ENCODE peak calls at places on chromosomes 4 and X, in seven cellular contexts. M is GM13976; O is NCI-H460; D is IMR-90; P is stimulated activated CD4-positive, alpha-beta T cell treated with anti-CD3 and anti-CD28 coated beads, Interleukin-2, amount 100 ng/mL, for 48 hours; K is MM.1S; Q is GM10248. V is an unnamed sample.

GRCh38 chr4:67934628-67935027 is 28.7 kb downstream of the TMPRSS11A start:
- DNase-seq in M (no peak), O (no peak), D (no peak), P (no peak), K (peak; percentile 78), Q (no peak), V (no peak)

GRCh38 chrX:69543572-69543971 is 39.4 kb downstream of the NALF2 start:
- DNase-seq in M (no peak), O (no peak), D (no peak), P (no peak), K (no peak), Q (no peak), V (no peak)

GRCh38 chrX:131187234-131187633 is 101.9 kb downstream of the IGSF1 start:
- DNase-seq in M (no peak), O (no peak), D (no peak), P (no peak), K (no peak), Q (no peak), V (no peak)

GRCh38 chr4:98658287-98659105 is at the start of gene TSPAN5:
- DNase-seq in M (peak; percentile 84), O (peak; percentile 56), D (peak; percentile 67), P (peak; percentile 82), K (peak; percentile 90), Q (peak; percentile 79), V (peak; percentile 77)

GRCh38 chr4:158541506-158541905 is 19.8 kb downstream of the RXFP1 start:
- DNase-seq in M (no peak), O (no peak), D (no peak), P (no peak), K (no peak), Q (no peak), V (no peak)

GRCh38 chr4:150943831-150944230 is 71.3 kb downstream of the LRBA start:
- DNase-seq in M (no peak), O (no peak), D (no peak), P (no peak), K (no peak), Q (no peak), V (no peak)

GRCh38 chr4:111618908-111619307 is 526.3 kb upstream of the FAM241A start:
- DNase-seq in M (no peak), O (no peak), D (peak; percentile 70), P (no peak), K (no peak), Q (no peak), V (peak; percentile 20)

GRCh38 chr4:137417676-137418075 is 114.6 kb downstream of the PCDH18 start:
- DNase-seq in M (no peak), O (no peak), D (peak; percentile 69), P (no peak), K (no peak), Q (no peak), V (peak; percentile 5)

GRCh38 chr4:94508841-94509240 is 57.1 kb downstream of the PDLIM5 start:
- DNase-seq in M (no peak), O (no peak), D (no peak), P (no peak), K (no peak), Q (no peak), V (no peak)

GRCh38 chr4:174314770-174315169 is 31.1 kb downstream of the CEP44 start:
- DNase-seq in M (no peak), O (no peak), D (peak; percentile 65), P (no peak), K (no peak), Q (no peak), V (peak; percentile 80)

GRCh38 chr4:138727704-138728103 is 287.9 kb upstream of the NOCT start:
- DNase-seq in M (no peak), O (no peak), D (peak; percentile 54), P (no peak), K (no peak), Q (no peak), V (peak; percentile 37)

GRCh38 chr4:73446336-73446938 is 10.4 kb downstream of the AFP start:
- DNase-seq in M (peak; percentile 48), O (peak; percentile 54), D (peak; percentile 63), P (no peak), K (peak; percentile 75), Q (peak; percentile 48), V (peak; percentile 43)

GRCh38 chrX:18146954-18147353 is 73.7 kb downstream of the BEND2 start:
- DNase-seq in M (no peak), O (peak; percentile 26), D (peak; percentile 13), P (no peak), K (no peak), Q (no peak), V (no peak)

GRCh38 chrX:40468033-40468979 is 112.5 kb upstream of the ATP6AP2 start:
- DNase-seq in M (peak; percentile 59), O (peak; percentile 17), D (peak; percentile 5), P (peak; percentile 21), K (peak; percentile 45), Q (peak; percentile 51), V (peak; percentile 9)

GRCh38 chr4:148056879-148057278 is 325.0 kb downstream of the ARHGAP10 start:
- DNase-seq in M (peak; percentile 53), O (peak; percentile 5), D (peak; percentile 77), P (peak; percentile 47), K (peak; percentile 88), Q (peak; percentile 57), V (peak; percentile 34)

GRCh38 chr4:5409237-5409636 is 299.1 kb downstream of the EVC2 start:
- DNase-seq in M (no peak), O (no peak), D (peak; percentile 31), P (no peak), K (no peak), Q (no peak), V (peak; percentile 39)

GRCh38 chr4:8201341-8201781 is 2.3 kb downstream of the SH3TC1 start:
- DNase-seq in M (peak; percentile 86), O (no peak), D (no peak), P (peak; percentile 45), K (no peak), Q (peak; percentile 80), V (no peak)

GRCh38 chrX:108217877-108218276 is 126.3 kb downstream of the ATG4A start:
- DNase-seq in M (no peak), O (no peak), D (no peak), P (no peak), K (no peak), Q (no peak), V (no peak)

V was measured in HCEC 1CT.